ENCODE peak calls at places on chromosomes 16 and 17, in four cellular contexts. I is CD8-positive, alpha-beta T cell; H is retina; J is AG09319. V is an unnamed sample.

GRCh38 chr17:7610641-7611040 is 4.1 kb downstream of the FXR2 start:
- DNase-seq in I (no peak), H (no peak), J (no peak), V (no peak)

GRCh38 chr17:67863624-67864247 is 38.4 kb downstream of the BPTF start:
- DNase-seq in I (no peak), H (no peak), J (no peak), V (no peak)

GRCh38 chr17:40345161-40346034 is 19.1 kb downstream of the GJD3 start:
- DNase-seq in I (no peak), H (peak; percentile 86), J (no peak), V (no peak)

GRCh38 chr16:66406534-66407368 is 20.3 kb upstream of the BEAN1 start:
- DNase-seq in I (peak; percentile 81), H (peak; percentile 94), J (no peak), V (no peak)

GRCh38 chr16:14011006-14011405 is 60.1 kb upstream of the MRTFB start:
- DNase-seq in I (no peak), H (no peak), J (no peak), V (no peak)

GRCh38 chr17:18259621-18260331 is 686 bp upstream of the MIEF2 start:
- DNase-seq in I (no peak), H (no peak), J (no peak), V (no peak)

GRCh38 chr17:42891539-42892152 is 9.0 kb upstream of the G6PC1 start:
- DNase-seq in I (no peak), H (peak; percentile 14), J (no peak), V (peak; percentile 4)

GRCh38 chr16:88560722-88561484 is 9.3 kb upstream of the ZC3H18 start:
- DNase-seq in I (no peak), H (no peak), J (no peak), V (no peak)

GRCh38 chr17:82819015-82819414 is 20.8 kb downstream of the ZNF750 start:
- DNase-seq in I (no peak), H (no peak), J (no peak), V (no peak)

GRCh38 chr16:67000384-67001158 is 12.2 kb downstream of the CES4A start:
- DNase-seq in I (peak; percentile 28), H (peak; percentile 88), J (no peak), V (no peak)

GRCh38 chr17:47956818-47957590 is 679 bp downstream of the PRR15L start:
- DNase-seq in I (no peak), H (no peak), J (no peak), V (no peak)

GRCh38 chr17:83180996-83181481 is 101.6 kb downstream of the METRNL start:
- DNase-seq in I (no peak), H (no peak), J (no peak), V (no peak)

GRCh38 chr16:64278196-64278595 is 843.7 kb downstream of the CDH11 start:
- DNase-seq in I (no peak), H (no peak), J (no peak), V (peak; percentile 15)

GRCh38 chr17:55527520-55528118 is 16.4 kb upstream of the SMIM36 start:
- DNase-seq in I (no peak), H (peak; percentile 44), J (peak; percentile 40), V (peak; percentile 36)

GRCh38 chr16:73427177-73427576 is 379.2 kb upstream of the ZFHX3 start:
- DNase-seq in I (no peak), H (no peak), J (no peak), V (no peak)

GRCh38 chr17:82151106-82151957 is 53.3 kb upstream of the FASN start:
- DNase-seq in I (no peak), H (no peak), J (no peak), V (no peak)

GRCh38 chr16:66188786-66189725 is 177.4 kb upstream of the CDH5 start:
- DNase-seq in I (no peak), H (peak; percentile 67), J (peak; percentile 32), V (no peak)

GRCh38 chr17:14296511-14296910 is 4.4 kb upstream of the HS3ST3B1 start:
- DNase-seq in I (no peak), H (no peak), J (no peak), V (no peak)

GRCh38 chr17:6506679-6507231 is 49.6 kb downstream of the PITPNM3 start:
- DNase-seq in I (no peak), H (no peak), J (no peak), V (no peak)

GRCh38 chr17:36932383-36933173 is 4.7 kb upstream of the LHX1 start:
- DNase-seq in I (no peak), H (no peak), J (no peak), V (no peak)

GRCh38 chr17:74756891-74757290 is 8.5 kb downstream of the NHERF1 start:
- DNase-seq in I (no peak), H (no peak), J (no peak), V (no peak)

GRCh38 chr16:72996291-72997062 is 51.5 kb downstream of the ZFHX3 start:
- DNase-seq in I (no peak), H (no peak), J (no peak), V (no peak)

GRCh38 chr16:11620243-11621003 is 33.7 kb upstream of the LITAF start:
- DNase-seq in I (no peak), H (no peak), J (no peak), V (no peak)

GRCh38 chr17:60524463-60525346 is 1.3 kb downstream of the APPBP2 start:
- DNase-seq in I (no peak), H (peak; percentile 24), J (no peak), V (no peak)

GRCh38 chr17:50151937-50152547 is 1.6 kb upstream of the PPP1R9B start:
- DNase-seq in I (no peak), H (peak; percentile 89), J (peak; percentile 52), V (no peak)

GRCh38 chr16:4675864-4676786 is 17.2 kb upstream of the NUDT16L1 start:
- DNase-seq in I (peak; percentile 44), H (no peak), J (no peak), V (no peak)

GRCh38 chr16:11370084-11370931 is 25.0 kb downstream of the RMI2 start:
- DNase-seq in I (no peak), H (no peak), J (no peak), V (no peak)

GRCh38 chr17:41812176-41813038 is at the start of gene FKBP10:
- DNase-seq in I (peak; percentile 12), H (peak; percentile 89), J (peak; percentile 71), V (peak; percentile 78)

GRCh38 chr17:57919912-57920311 is 35.3 kb downstream of the CUEDC1 start:
- DNase-seq in I (no peak), H (no peak), J (no peak), V (no peak)

GRCh38 chr16:4656695-4657686 is 32.4 kb downstream of the MGRN1 start:
- DNase-seq in I (no peak), H (no peak), J (no peak), V (no peak)

GRCh38 chr17:82551779-82552457 is 32.4 kb downstream of the FOXK2 start:
- DNase-seq in I (peak; percentile 67), H (peak; percentile 52), J (no peak), V (no peak)

GRCh38 chr16:31880322-31880979 is 6.8 kb downstream of the ZNF267 start:
- DNase-seq in I (no peak), H (no peak), J (no peak), V (no peak)

GRCh38 chr16:84169765-84170310 is 17.0 kb downstream of the TAF1C start:
- DNase-seq in I (no peak), H (no peak), J (no peak), V (no peak)

GRCh38 chr17:66272699-66273390 is 29.6 kb upstream of the PRKCA start:
- DNase-seq in I (no peak), H (no peak), J (no peak), V (peak; percentile 56)

GRCh38 chr17:41773190-41773588 is 13.3 kb downstream of the JUP start:
- DNase-seq in I (no peak), H (peak; percentile 46), J (no peak), V (peak; percentile 51)

GRCh38 chr17:37792787-37793186 is 47.9 kb upstream of the HNF1B start:
- DNase-seq in I (no peak), H (no peak), J (no peak), V (no peak)

GRCh38 chr17:45172541-45173286 is 11.0 kb downstream of the HEXIM2 start:
- DNase-seq in I (peak; percentile 48), H (peak; percentile 82), J (peak; percentile 74), V (no peak)

GRCh38 chr16:67537270-67537635 is 8.6 kb downstream of the RIPOR1 start:
- DNase-seq in I (peak; percentile 38), H (peak; percentile 46), J (no peak), V (no peak)